ENCODE peak calls at places on chromosomes 6 and 20, in four cellular contexts. One of them, this sample, is unnamed.

GRCh38 chr6:142819603-142820335 is 125.2 kb downstream of the HIVEP2 start:
- DNase-seq in B cell: peak
- DNase-seq in CD14-positive monocyte: no peak
- DNase-seq in hepatocyte: no peak
- DNase-seq in this sample: no peak

GRCh38 chr6:83921315-83921714 is 61.8 kb downstream of the CYB5R4 start:
- DNase-seq in hepatocyte: no peak
- DNase-seq in B cell: no peak
- DNase-seq in CD14-positive monocyte: no peak
- DNase-seq in this sample: no peak

GRCh38 chr6:136093835-136094234 is 156.3 kb downstream of the MTFR2 start:
- DNase-seq in hepatocyte: no peak
- DNase-seq in CD14-positive monocyte: no peak
- DNase-seq in B cell: no peak
- DNase-seq in this sample: no peak

GRCh38 chr20:5996765-5997164 is 46.3 kb downstream of the MCM8 start:
- DNase-seq in B cell: peak
- DNase-seq in hepatocyte: no peak
- DNase-seq in CD14-positive monocyte: no peak
- DNase-seq in this sample: no peak

GRCh38 chr20:37071481-37071911 is 24.3 kb downstream of the RBL1 start:
- DNase-seq in hepatocyte: no peak
- DNase-seq in B cell: no peak
- DNase-seq in CD14-positive monocyte: no peak
- DNase-seq in this sample: no peak

GRCh38 chr6:167892835-167893234 is 66.1 kb downstream of the AFDN start:
- DNase-seq in hepatocyte: no peak
- DNase-seq in CD14-positive monocyte: no peak
- DNase-seq in B cell: no peak
- DNase-seq in this sample: no peak

GRCh38 chr6:140051521-140052455 is 677.3 kb upstream of the CITED2 start:
- DNase-seq in B cell: no peak
- DNase-seq in CD14-positive monocyte: no peak
- DNase-seq in hepatocyte: no peak
- DNase-seq in this sample: no peak

GRCh38 chr20:1491281-1491840 is at the start of gene SIRPB2:
- DNase-seq in CD14-positive monocyte: peak
- DNase-seq in hepatocyte: no peak
- DNase-seq in B cell: no peak
- DNase-seq in this sample: no peak

GRCh38 chr6:108961077-108961476 is 112.9 kb downstream of the ARMC2 start:
- DNase-seq in CD14-positive monocyte: no peak
- DNase-seq in hepatocyte: no peak
- DNase-seq in B cell: no peak
- DNase-seq in this sample: no peak

GRCh38 chr6:22755605-22756004 is 186.2 kb downstream of the HDGFL1 start:
- DNase-seq in B cell: no peak
- DNase-seq in hepatocyte: no peak
- DNase-seq in CD14-positive monocyte: no peak
- DNase-seq in this sample: no peak

GRCh38 chr20:3135507-3136070 is 24.1 kb downstream of the FASTKD5 start:
- DNase-seq in CD14-positive monocyte: no peak
- DNase-seq in B cell: no peak
- DNase-seq in hepatocyte: no peak
- DNase-seq in this sample: no peak

GRCh38 chr20:52892023-52892422 is 80.1 kb upstream of the TSHZ2 start:
- DNase-seq in B cell: no peak
- DNase-seq in hepatocyte: no peak
- DNase-seq in CD14-positive monocyte: no peak
- DNase-seq in this sample: no peak

DNA sequence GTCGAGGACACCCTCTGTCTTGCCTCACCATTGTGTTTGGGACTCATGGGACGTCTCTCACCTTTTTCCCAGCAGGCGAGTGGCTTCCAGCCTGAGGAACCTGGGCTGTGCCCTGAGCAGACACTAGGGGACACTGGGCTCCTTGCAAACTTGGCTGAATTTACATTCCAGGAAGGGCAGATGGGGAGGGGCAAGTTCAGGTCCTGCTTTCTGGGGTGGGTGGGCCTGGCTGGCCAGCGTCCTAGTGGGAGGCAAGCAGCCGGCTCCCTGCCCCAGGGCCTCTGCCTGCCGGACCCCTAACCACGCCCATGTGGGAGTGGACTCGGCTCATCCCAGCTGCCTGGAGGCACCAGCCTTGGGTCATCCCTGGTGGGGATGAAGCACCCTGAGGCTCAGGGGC is 48.2 kb upstream of the MLN start:
- DNase-seq in B cell: no peak
- DNase-seq in CD14-positive monocyte: no peak
- DNase-seq in hepatocyte: peak
- DNase-seq in this sample: no peak
- TF ChIP-seq CTCF in B cell: no peak
- TF ChIP-seq CTCF in CD14-positive monocyte: no peak
- TF ChIP-seq CTCF in hepatocyte: peak
- TF ChIP-seq CTCF in this sample: no peak

GRCh38 chr20:63394635-63395455 is 33.7 kb upstream of the CHRNA4 start:
- DNase-seq in CD14-positive monocyte: no peak
- DNase-seq in hepatocyte: no peak
- DNase-seq in B cell: no peak
- DNase-seq in this sample: no peak

GRCh38 chr20:63394069-63394468 is 32.9 kb upstream of the CHRNA4 start:
- DNase-seq in hepatocyte: peak
- DNase-seq in B cell: no peak
- DNase-seq in CD14-positive monocyte: no peak
- DNase-seq in this sample: no peak

GRCh38 chr20:63396300-63396699 is 35.2 kb upstream of the CHRNA4 start:
- DNase-seq in CD14-positive monocyte: no peak
- DNase-seq in B cell: no peak
- DNase-seq in hepatocyte: no peak
- DNase-seq in this sample: no peak

GRCh38 chr20:63397155-63397843 is 36.1 kb upstream of the CHRNA4 start:
- DNase-seq in CD14-positive monocyte: no peak
- DNase-seq in B cell: no peak
- DNase-seq in hepatocyte: no peak
- DNase-seq in this sample: no peak

GRCh38 chr20:63395723-63396122 is 34.6 kb upstream of the CHRNA4 start:
- DNase-seq in hepatocyte: no peak
- DNase-seq in CD14-positive monocyte: no peak
- DNase-seq in B cell: no peak
- DNase-seq in this sample: no peak
- TF ChIP-seq CTCF in hepatocyte: no peak
- TF ChIP-seq CTCF in CD14-positive monocyte: no peak
- TF ChIP-seq CTCF in B cell: no peak
- TF ChIP-seq CTCF in this sample: no peak

GRCh38 chr6:40588070-40588384 is 863 bp upstream of the LRFN2 start:
- DNase-seq in hepatocyte: no peak
- DNase-seq in CD14-positive monocyte: no peak
- DNase-seq in B cell: no peak
- DNase-seq in this sample: no peak
- TF ChIP-seq CTCF in hepatocyte: peak
- TF ChIP-seq CTCF in CD14-positive monocyte: peak
- TF ChIP-seq CTCF in B cell: no peak
- TF ChIP-seq CTCF in this sample: no peak

DNA sequence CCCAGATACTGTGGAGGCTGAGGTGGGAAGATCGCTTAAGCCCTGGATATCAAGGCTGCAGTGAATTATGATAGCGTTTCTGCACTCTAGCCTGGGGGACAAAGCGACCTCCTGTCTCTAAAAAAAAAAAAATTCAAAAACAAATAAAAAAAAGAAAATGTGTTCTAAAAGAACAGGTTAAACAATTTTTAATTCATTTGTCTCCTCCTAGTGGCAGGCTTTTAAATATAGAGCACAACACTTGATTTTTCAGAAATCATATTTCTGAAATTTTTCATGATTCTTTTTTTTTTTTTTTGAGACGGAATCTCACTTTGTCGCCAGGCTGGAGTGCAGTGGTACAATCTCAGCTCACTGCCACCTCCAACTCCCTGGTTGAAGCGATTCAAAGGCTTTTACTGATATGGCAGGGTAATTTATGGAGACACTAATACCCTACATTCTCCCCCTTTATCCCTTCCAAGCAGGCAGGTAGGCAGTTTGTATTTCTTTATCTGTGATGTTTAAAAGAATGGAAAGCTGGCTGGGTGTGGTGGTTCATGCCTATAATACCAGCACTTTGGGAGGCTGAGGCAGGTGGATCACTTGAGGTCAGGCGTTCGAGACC is 8.7 kb upstream of the GTF3C6 start:
- DNase-seq in hepatocyte: peak
- DNase-seq in B cell: peak
- DNase-seq in CD14-positive monocyte: no peak
- DNase-seq in this sample: no peak
- TF ChIP-seq CTCF in hepatocyte: peak
- TF ChIP-seq CTCF in B cell: peak
- TF ChIP-seq CTCF in CD14-positive monocyte: peak
- TF ChIP-seq CTCF in this sample: no peak

GRCh38 chr6:169801396-169802160 is 50.2 kb downstream of the ERMARD start:
- DNase-seq in CD14-positive monocyte: no peak
- DNase-seq in B cell: no peak
- DNase-seq in hepatocyte: no peak
- DNase-seq in this sample: no peak
- TF ChIP-seq CTCF in CD14-positive monocyte: no peak
- TF ChIP-seq CTCF in B cell: no peak
- TF ChIP-seq CTCF in hepatocyte: no peak
- TF ChIP-seq CTCF in this sample: no peak

GRCh38 chr20:50189681-50190250 is 864 bp upstream of the CEBPB start:
- DNase-seq in hepatocyte: peak
- DNase-seq in CD14-positive monocyte: peak
- DNase-seq in B cell: peak
- DNase-seq in this sample: no peak
- TF ChIP-seq CTCF in hepatocyte: no peak
- TF ChIP-seq CTCF in CD14-positive monocyte: no peak
- TF ChIP-seq CTCF in B cell: no peak
- TF ChIP-seq CTCF in this sample: no peak

DNA sequence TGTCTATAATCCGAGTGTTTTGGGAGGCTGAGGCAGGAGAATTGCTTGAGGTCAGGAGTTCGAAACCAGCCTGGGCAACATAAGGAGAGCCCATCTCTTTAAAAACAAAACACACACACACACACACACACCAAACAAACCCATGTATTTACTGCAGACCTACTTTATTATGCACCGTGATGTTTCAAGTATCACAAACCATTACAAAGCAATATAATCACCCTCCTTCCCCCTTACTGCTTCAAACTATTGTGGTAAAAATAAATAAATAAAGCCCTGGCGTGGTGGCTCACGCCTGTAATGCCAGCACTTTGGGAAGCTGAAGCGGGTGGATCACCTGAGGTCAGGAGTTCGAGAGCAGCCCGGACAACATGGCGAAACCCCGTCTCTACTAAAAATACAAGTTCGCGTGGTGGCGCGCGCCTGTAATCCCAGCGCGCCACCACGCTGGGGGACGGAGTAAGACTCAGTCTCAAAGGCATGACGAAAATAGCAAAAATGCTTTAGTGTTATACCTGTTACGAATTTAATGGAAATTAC is 1.5 kb downstream of the TBCC start:
- DNase-seq in B cell: no peak
- DNase-seq in hepatocyte: no peak
- DNase-seq in CD14-positive monocyte: no peak
- DNase-seq in this sample: no peak
- TF ChIP-seq CTCF in B cell: no peak
- TF ChIP-seq CTCF in hepatocyte: no peak
- TF ChIP-seq CTCF in CD14-positive monocyte: no peak
- TF ChIP-seq CTCF in this sample: no peak

This sample was measured in omental fat pad.